ENCODE peak calls at places on chromosome 16, in six cellular contexts. One of them, this sample, is unnamed.

GRCh38 chr16:81495321-81496234 is 51.0 kb downstream of the CMIP start:
- DNase-seq in uterus: no peak
- DNase-seq in CD4-positive, alpha-beta T cell: no peak
- DNase-seq in fibroblast of the aortic adventitia: peak; percentile 31
- DNase-seq in AG10803: no peak
- DNase-seq in mesothelial cell of epicardium: no peak
- DNase-seq in this sample: no peak

GRCh38 chr16:77785365-77785764 is 3.0 kb upstream of the VAT1L start:
- DNase-seq in uterus: no peak
- DNase-seq in CD4-positive, alpha-beta T cell: no peak
- DNase-seq in fibroblast of the aortic adventitia: no peak
- DNase-seq in AG10803: no peak
- DNase-seq in mesothelial cell of epicardium: no peak
- DNase-seq in this sample: no peak

GRCh38 chr16:89210904-89211515 is 6.5 kb upstream of the ZNF778 start:
- DNase-seq in uterus: no peak
- DNase-seq in CD4-positive, alpha-beta T cell: no peak
- DNase-seq in fibroblast of the aortic adventitia: no peak
- DNase-seq in AG10803: peak; percentile 55
- DNase-seq in mesothelial cell of epicardium: no peak
- DNase-seq in this sample: no peak

GRCh38 chr16:86527366-86527765 is 17.0 kb downstream of the FOXF1 start:
- DNase-seq in uterus: no peak
- DNase-seq in CD4-positive, alpha-beta T cell: no peak
- DNase-seq in fibroblast of the aortic adventitia: no peak
- DNase-seq in AG10803: no peak
- DNase-seq in mesothelial cell of epicardium: no peak
- DNase-seq in this sample: no peak

GRCh38 chr16:1968146-1968953 is 1.7 kb downstream of the RNF151 start:
- DNase-seq in uterus: no peak
- DNase-seq in CD4-positive, alpha-beta T cell: no peak
- DNase-seq in fibroblast of the aortic adventitia: no peak
- DNase-seq in AG10803: no peak
- DNase-seq in mesothelial cell of epicardium: no peak
- DNase-seq in this sample: no peak

GRCh38 chr16:83713597-83713996 is 94.2 kb upstream of the HSBP1 start:
- DNase-seq in uterus: no peak
- DNase-seq in CD4-positive, alpha-beta T cell: no peak
- DNase-seq in fibroblast of the aortic adventitia: no peak
- DNase-seq in AG10803: no peak
- DNase-seq in mesothelial cell of epicardium: no peak
- DNase-seq in this sample: no peak

GRCh38 chr16:52404546-52404945 is 142.4 kb downstream of the TOX3 start:
- DNase-seq in uterus: no peak
- DNase-seq in CD4-positive, alpha-beta T cell: no peak
- DNase-seq in fibroblast of the aortic adventitia: no peak
- DNase-seq in AG10803: no peak
- DNase-seq in mesothelial cell of epicardium: no peak
- DNase-seq in this sample: no peak

GRCh38 chr16:47142469-47143328 is 1.0 kb downstream of the NETO2 start:
- DNase-seq in uterus: no peak
- DNase-seq in CD4-positive, alpha-beta T cell: no peak
- DNase-seq in fibroblast of the aortic adventitia: peak; percentile 37
- DNase-seq in AG10803: peak; percentile 14
- DNase-seq in mesothelial cell of epicardium: no peak
- DNase-seq in this sample: peak; percentile 72

GRCh38 chr16:86668136-86668535 is 89.8 kb downstream of the FOXL1 start:
- DNase-seq in uterus: no peak
- DNase-seq in CD4-positive, alpha-beta T cell: no peak
- DNase-seq in fibroblast of the aortic adventitia: peak; percentile 68
- DNase-seq in AG10803: peak; percentile 79
- DNase-seq in mesothelial cell of epicardium: no peak
- DNase-seq in this sample: no peak

GRCh38 chr16:928526-928925 is 42.3 kb downstream of the LMF1 start:
- DNase-seq in uterus: no peak
- DNase-seq in CD4-positive, alpha-beta T cell: no peak
- DNase-seq in fibroblast of the aortic adventitia: no peak
- DNase-seq in AG10803: no peak
- DNase-seq in mesothelial cell of epicardium: no peak
- DNase-seq in this sample: no peak

GRCh38 chr16:48047273-48047672 is 108.5 kb downstream of the ABCC12 start:
- DNase-seq in uterus: no peak
- DNase-seq in CD4-positive, alpha-beta T cell: no peak
- DNase-seq in fibroblast of the aortic adventitia: no peak
- DNase-seq in AG10803: no peak
- DNase-seq in mesothelial cell of epicardium: no peak
- DNase-seq in this sample: no peak

GRCh38 chr16:82924075-82924854 is 297.5 kb downstream of the CDH13 start:
- DNase-seq in uterus: no peak
- DNase-seq in CD4-positive, alpha-beta T cell: no peak
- DNase-seq in fibroblast of the aortic adventitia: no peak
- DNase-seq in AG10803: no peak
- DNase-seq in mesothelial cell of epicardium: no peak
- DNase-seq in this sample: no peak

GRCh38 chr16:69367980-69368379 is 16.4 kb upstream of the TMED6 start:
- DNase-seq in uterus: no peak
- DNase-seq in CD4-positive, alpha-beta T cell: no peak
- DNase-seq in fibroblast of the aortic adventitia: no peak
- DNase-seq in AG10803: no peak
- DNase-seq in mesothelial cell of epicardium: no peak
- DNase-seq in this sample: no peak

GRCh38 chr16:11949527-11949926 is 7.7 kb upstream of the NPIPB2 start:
- DNase-seq in uterus: no peak
- DNase-seq in CD4-positive, alpha-beta T cell: no peak
- DNase-seq in fibroblast of the aortic adventitia: peak; percentile 61
- DNase-seq in AG10803: peak; percentile 60
- DNase-seq in mesothelial cell of epicardium: no peak
- DNase-seq in this sample: peak; percentile 82

GRCh38 chr16:64532117-64532516 is 589.7 kb downstream of the CDH11 start:
- DNase-seq in uterus: no peak
- DNase-seq in CD4-positive, alpha-beta T cell: no peak
- DNase-seq in fibroblast of the aortic adventitia: no peak
- DNase-seq in AG10803: no peak
- DNase-seq in mesothelial cell of epicardium: no peak
- DNase-seq in this sample: no peak

GRCh38 chr16:14486520-14487303 is 143.3 kb downstream of the PARN start:
- DNase-seq in uterus: peak; percentile 87
- DNase-seq in CD4-positive, alpha-beta T cell: no peak
- DNase-seq in fibroblast of the aortic adventitia: peak; percentile 98
- DNase-seq in AG10803: peak; percentile 97
- DNase-seq in mesothelial cell of epicardium: peak; percentile 43
- DNase-seq in this sample: no peak

DNA sequence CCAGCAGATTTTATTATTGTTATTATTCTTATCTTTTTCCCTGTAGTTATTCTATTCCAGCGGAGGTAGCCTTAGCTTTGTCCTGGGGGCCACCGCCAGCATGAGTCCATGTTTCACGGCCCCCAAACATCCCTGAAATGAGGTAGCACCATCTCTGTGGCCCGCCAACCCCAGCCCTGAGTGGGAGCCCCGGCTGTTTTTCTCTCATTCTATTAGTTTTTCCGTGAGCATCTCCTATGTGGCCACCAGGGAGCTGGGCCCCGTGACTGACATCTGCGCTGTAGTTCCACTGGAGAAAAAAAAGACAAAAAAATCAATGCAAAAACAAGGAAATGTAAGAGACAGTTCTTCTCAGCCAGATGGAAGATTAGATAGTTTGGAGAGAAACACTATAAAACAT is 43.5 kb upstream of the IL34 start:
- DNase-seq in uterus: no peak
- DNase-seq in CD4-positive, alpha-beta T cell: no peak
- DNase-seq in fibroblast of the aortic adventitia: no peak
- DNase-seq in AG10803: no peak
- DNase-seq in mesothelial cell of epicardium: no peak
- DNase-seq in this sample: no peak
- TF ChIP-seq CTCF in uterus: no peak
- TF ChIP-seq CTCF in CD4-positive, alpha-beta T cell: no peak
- TF ChIP-seq CTCF in fibroblast of the aortic adventitia: no peak
- TF ChIP-seq CTCF in AG10803: no peak
- TF ChIP-seq CTCF in mesothelial cell of epicardium: no peak
- TF ChIP-seq CTCF in this sample: no peak

GRCh38 chr16:31274831-31275816 is 15.3 kb downstream of the ITGAM start:
- DNase-seq in uterus: no peak
- DNase-seq in CD4-positive, alpha-beta T cell: no peak
- DNase-seq in fibroblast of the aortic adventitia: no peak
- DNase-seq in AG10803: no peak
- DNase-seq in mesothelial cell of epicardium: no peak
- DNase-seq in this sample: no peak
- TF ChIP-seq CTCF in uterus: no peak
- TF ChIP-seq CTCF in CD4-positive, alpha-beta T cell: no peak
- TF ChIP-seq CTCF in fibroblast of the aortic adventitia: no peak
- TF ChIP-seq CTCF in AG10803: no peak
- TF ChIP-seq CTCF in mesothelial cell of epicardium: no peak
- TF ChIP-seq CTCF in this sample: no peak

GRCh38 chr16:2974319-2975056 is 5.3 kb downstream of the PAQR4 start:
- DNase-seq in uterus: no peak
- DNase-seq in CD4-positive, alpha-beta T cell: no peak
- DNase-seq in fibroblast of the aortic adventitia: no peak
- DNase-seq in AG10803: no peak
- DNase-seq in mesothelial cell of epicardium: no peak
- DNase-seq in this sample: no peak
- TF ChIP-seq CTCF in uterus: no peak
- TF ChIP-seq CTCF in CD4-positive, alpha-beta T cell: no peak
- TF ChIP-seq CTCF in fibroblast of the aortic adventitia: no peak
- TF ChIP-seq CTCF in AG10803: no peak
- TF ChIP-seq CTCF in mesothelial cell of epicardium: no peak
- TF ChIP-seq CTCF in this sample: no peak

DNA sequence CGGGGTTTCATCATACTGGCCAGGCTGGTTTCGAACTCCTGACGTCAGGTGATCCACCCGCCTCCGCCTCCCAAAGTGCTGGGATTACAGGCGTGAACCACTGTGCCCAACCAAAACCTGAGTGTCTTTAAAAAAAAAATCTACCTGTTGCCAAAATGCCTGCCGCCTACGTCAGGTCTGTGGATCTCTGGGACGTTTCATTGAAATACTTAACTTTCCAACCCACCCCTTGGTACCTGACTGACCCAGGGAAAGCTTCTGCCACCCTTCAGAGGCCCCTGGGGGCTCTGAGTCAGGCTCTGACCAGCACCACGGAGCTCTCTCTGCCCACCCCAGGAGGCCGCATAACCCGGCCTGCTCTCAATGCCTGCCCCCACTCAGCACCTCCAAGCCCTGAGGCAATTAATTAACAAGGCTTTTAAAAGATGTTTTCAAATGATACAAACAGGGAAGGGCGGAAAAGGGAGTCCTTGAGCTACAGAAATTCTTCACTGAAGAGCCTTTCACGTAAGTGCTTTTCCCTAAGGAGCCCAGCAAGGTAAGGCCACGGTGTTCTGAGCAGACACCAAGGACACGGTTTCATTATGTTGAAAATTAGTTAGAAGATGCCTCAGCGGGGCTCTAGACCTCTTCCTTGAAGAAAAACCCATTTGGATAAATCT is 29.3 kb upstream of the GSG1L start:
- DNase-seq in uterus: no peak
- DNase-seq in CD4-positive, alpha-beta T cell: no peak
- DNase-seq in fibroblast of the aortic adventitia: no peak
- DNase-seq in AG10803: no peak
- DNase-seq in mesothelial cell of epicardium: no peak
- DNase-seq in this sample: no peak
- TF ChIP-seq CTCF in uterus: no peak
- TF ChIP-seq CTCF in CD4-positive, alpha-beta T cell: no peak
- TF ChIP-seq CTCF in fibroblast of the aortic adventitia: no peak
- TF ChIP-seq CTCF in AG10803: no peak
- TF ChIP-seq CTCF in mesothelial cell of epicardium: no peak
- TF ChIP-seq CTCF in this sample: no peak

DNA sequence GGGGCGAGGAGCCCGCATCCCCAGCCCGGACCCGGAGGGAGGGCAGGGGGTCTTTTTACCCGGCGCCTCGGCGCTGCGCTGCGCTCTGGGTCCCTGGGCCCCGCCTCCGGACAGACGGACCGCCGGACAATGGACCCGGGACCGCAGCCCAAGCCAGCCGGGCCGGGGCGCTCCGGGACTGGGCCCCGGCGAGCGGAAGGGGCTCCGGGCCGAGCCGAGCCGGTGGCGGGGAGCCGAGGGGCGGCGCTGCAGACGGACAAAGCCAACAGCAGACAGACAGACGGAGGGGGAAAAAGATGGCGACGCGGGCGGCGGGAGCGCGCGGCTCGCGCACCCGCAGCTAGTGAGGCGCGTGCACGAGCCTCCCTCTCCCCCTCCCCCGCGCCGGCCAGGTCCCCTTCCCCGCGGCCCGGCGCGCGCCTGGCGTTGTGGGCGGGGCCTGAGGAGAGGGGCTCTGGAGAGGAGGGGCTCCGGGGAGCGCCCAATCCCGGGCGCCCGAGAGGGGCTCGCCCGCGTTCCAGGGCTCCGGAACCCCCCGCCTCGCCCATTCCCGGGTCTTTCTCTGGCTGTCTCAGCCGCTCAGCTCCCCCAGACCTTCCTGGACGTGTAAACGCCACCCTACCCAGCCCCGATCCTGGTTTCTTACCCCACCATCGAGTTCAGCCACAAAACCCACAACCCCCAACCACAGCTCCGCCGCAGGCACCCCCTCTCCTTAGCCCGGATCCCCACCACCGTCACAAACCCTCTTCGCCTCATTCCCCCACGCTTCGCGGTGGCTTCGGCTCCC is at the start of gene ZNF821:
- DNase-seq in uterus: peak; percentile 82
- DNase-seq in CD4-positive, alpha-beta T cell: peak; percentile 79
- DNase-seq in fibroblast of the aortic adventitia: peak; percentile 49
- DNase-seq in AG10803: peak; percentile 63
- DNase-seq in mesothelial cell of epicardium: peak; percentile 93
- DNase-seq in this sample: peak; percentile 91
- TF ChIP-seq CTCF in uterus: no peak
- TF ChIP-seq CTCF in CD4-positive, alpha-beta T cell: no peak
- TF ChIP-seq CTCF in fibroblast of the aortic adventitia: no peak
- TF ChIP-seq CTCF in AG10803: no peak
- TF ChIP-seq CTCF in mesothelial cell of epicardium: peak; percentile 54
- TF ChIP-seq CTCF in this sample: peak; percentile 24

GRCh38 chr16:65661451-65661850 is 539.6 kb upstream of the CDH11 start:
- DNase-seq in uterus: no peak
- DNase-seq in CD4-positive, alpha-beta T cell: no peak
- DNase-seq in fibroblast of the aortic adventitia: no peak
- DNase-seq in AG10803: no peak
- DNase-seq in mesothelial cell of epicardium: no peak
- DNase-seq in this sample: no peak

GRCh38 chr16:65666132-65666869 is 544.4 kb upstream of the CDH11 start:
- DNase-seq in uterus: no peak
- DNase-seq in CD4-positive, alpha-beta T cell: no peak
- DNase-seq in fibroblast of the aortic adventitia: no peak
- DNase-seq in AG10803: no peak
- DNase-seq in mesothelial cell of epicardium: no peak
- DNase-seq in this sample: no peak

GRCh38 chr16:65662236-65662635 is 540.4 kb upstream of the CDH11 start:
- DNase-seq in uterus: no peak
- DNase-seq in CD4-positive, alpha-beta T cell: no peak
- DNase-seq in fibroblast of the aortic adventitia: no peak
- DNase-seq in AG10803: no peak
- DNase-seq in mesothelial cell of epicardium: no peak
- DNase-seq in this sample: no peak

GRCh38 chr16:65663774-65664173 is 541.9 kb upstream of the CDH11 start:
- DNase-seq in uterus: no peak
- DNase-seq in CD4-positive, alpha-beta T cell: no peak
- DNase-seq in fibroblast of the aortic adventitia: no peak
- DNase-seq in AG10803: peak; percentile 12
- DNase-seq in mesothelial cell of epicardium: no peak
- DNase-seq in this sample: no peak

GRCh38 chr16:65667013-65667578 is 545.2 kb upstream of the CDH11 start:
- DNase-seq in uterus: no peak
- DNase-seq in CD4-positive, alpha-beta T cell: no peak
- DNase-seq in fibroblast of the aortic adventitia: peak; percentile 46
- DNase-seq in AG10803: peak; percentile 61
- DNase-seq in mesothelial cell of epicardium: no peak
- DNase-seq in this sample: no peak
- TF ChIP-seq CTCF in uterus: no peak
- TF ChIP-seq CTCF in CD4-positive, alpha-beta T cell: no peak
- TF ChIP-seq CTCF in fibroblast of the aortic adventitia: peak; percentile 3
- TF ChIP-seq CTCF in AG10803: peak; percentile 55
- TF ChIP-seq CTCF in mesothelial cell of epicardium: no peak
- TF ChIP-seq CTCF in this sample: no peak